ENCODE peak calls at places on chromosomes 3 and 15, in seven cellular contexts. V is fibroblast of gingiva, R is AG09319, C is ACHN, Q is mucosa of gallbladder, X is pancreas, P is NCI-H774. E is an unnamed sample.

GRCh38 chr3:117916839-117917238 is 1117.8 kb downstream of the IGSF11 start:
- DNase-seq in Q (no peak), X (no peak), P (no peak), R (no peak), V (no peak), C (no peak), E (no peak)

GRCh38 chr15:74443100-74443909 is 9.5 kb upstream of the SEMA7A start:
- DNase-seq in R (no peak), Q (no peak), C (no peak), V (no peak), P (no peak), X (no peak), E (no peak)

GRCh38 chr3:188706176-188706575 is 465.6 kb upstream of the TPRG1 start:
- DNase-seq in R (no peak), Q (no peak), V (peak), P (no peak), X (no peak), C (no peak), E (no peak)

GRCh38 chr3:152841131-152841530 is 6.2 kb downstream of the P2RY1 start:
- DNase-seq in Q (no peak), X (no peak), V (no peak), C (no peak), R (no peak), P (no peak), E (no peak)

GRCh38 chr3:100993309-100993708 is at the start of gene ABI3BP:
- DNase-seq in R (peak), X (peak), Q (peak), C (peak), V (peak), P (peak), E (peak)

GRCh38 chr15:37880009-37880834 is 54.2 kb upstream of the TMCO5A start:
- DNase-seq in R (peak), V (peak), Q (no peak), X (peak), P (peak), C (peak), E (peak)

GRCh38 chr15:60635507-60636352 is 156.8 kb upstream of the ICE2 start:
- DNase-seq in X (no peak), P (no peak), R (no peak), V (no peak), Q (no peak), C (no peak), E (no peak)

GRCh38 chr15:49723981-49724380 is 103.1 kb downstream of the DTWD1 start:
- DNase-seq in Q (no peak), R (no peak), C (no peak), X (no peak), P (no peak), V (peak), E (no peak)

GRCh38 chr3:134287512-134287911 is 36.9 kb upstream of the RYK start:
- DNase-seq in R (no peak), C (no peak), P (no peak), Q (no peak), V (no peak), X (no peak), E (no peak)

GRCh38 chr15:70741107-70741511 is 22.2 kb downstream of the UACA start:
- DNase-seq in X (peak), V (peak), Q (peak), P (no peak), R (peak), C (no peak), E (no peak)

GRCh38 chr3:37291275-37291700 is 116.9 kb upstream of the LRRFIP2 start:
- DNase-seq in V (peak), P (no peak), R (peak), Q (no peak), X (no peak), C (peak), E (no peak)

GRCh38 chr3:131110087-131110486 is 83.4 kb downstream of the NEK11 start:
- DNase-seq in V (no peak), Q (no peak), P (no peak), X (no peak), R (no peak), C (peak), E (no peak)

GRCh38 chr3:171099911-171100310 is 73.4 kb upstream of the SLC2A2 start:
- DNase-seq in V (peak), Q (no peak), X (no peak), R (no peak), C (no peak), P (no peak), E (no peak)

GRCh38 chr3:34837848-34838741 is 801.2 kb upstream of the ARPP21 start:
- DNase-seq in R (no peak), P (no peak), V (no peak), X (no peak), C (no peak), Q (no peak), E (no peak)

GRCh38 chr3:71681224-71681668 is 44.0 kb downstream of the EIF4E3 start:
- DNase-seq in R (no peak), Q (peak), P (no peak), C (no peak), V (peak), X (peak), E (peak)